ENCODE peak calls at places on chromosomes 16 and 17, in four cellular contexts. One of them, this sample, is unnamed.

GRCh38 chr17:50772251-50772650 is 4.9 kb upstream of the ANKRD40CL start:
- DNase-seq in colonic mucosa: no peak
- DNase-seq in heart right ventricle: no peak
- DNase-seq in H7: no peak
- DNase-seq in this sample: no peak

GRCh38 chr16:4111748-4112696 is 4.2 kb downstream of the ADCY9 start:
- DNase-seq in H7: no peak
- DNase-seq in colonic mucosa: peak; percentile 41
- DNase-seq in heart right ventricle: no peak
- DNase-seq in this sample: no peak

GRCh38 chr16:10846213-10846998 is 27.8 kb upstream of the TVP23A start:
- DNase-seq in heart right ventricle: no peak
- DNase-seq in colonic mucosa: no peak
- DNase-seq in H7: no peak
- DNase-seq in this sample: no peak

GRCh38 chr17:62968445-62968923 is 2.4 kb downstream of the TANC2 start:
- DNase-seq in H7: peak; percentile 81
- DNase-seq in colonic mucosa: peak; percentile 59
- DNase-seq in heart right ventricle: no peak
- DNase-seq in this sample: peak; percentile 48

GRCh38 chr16:54931757-54932660 is 1.3 kb downstream of the IRX5 start:
- DNase-seq in heart right ventricle: no peak
- DNase-seq in colonic mucosa: no peak
- DNase-seq in H7: peak; percentile 67
- DNase-seq in this sample: no peak

GRCh38 chr17:4631836-4632582 is 9.5 kb downstream of the ALOX15 start:
- DNase-seq in heart right ventricle: no peak
- DNase-seq in colonic mucosa: no peak
- DNase-seq in H7: peak; percentile 77
- DNase-seq in this sample: no peak

GRCh38 chr17:34713687-34714086 is 134.3 kb downstream of the TMEM132E start:
- DNase-seq in H7: no peak
- DNase-seq in colonic mucosa: no peak
- DNase-seq in heart right ventricle: no peak
- DNase-seq in this sample: no peak

GRCh38 chr17:76848670-76849069 is 19.5 kb upstream of the MGAT5B start:
- DNase-seq in colonic mucosa: no peak
- DNase-seq in H7: no peak
- DNase-seq in heart right ventricle: no peak
- DNase-seq in this sample: no peak

GRCh38 chr16:20849587-20850390 is 43.5 kb downstream of the REXO5 start:
- DNase-seq in colonic mucosa: peak; percentile 82
- DNase-seq in heart right ventricle: peak; percentile 69
- DNase-seq in H7: peak; percentile 52
- DNase-seq in this sample: peak; percentile 67

GRCh38 chr17:42104264-42104663 is 6.0 kb upstream of the ZNF385C start:
- DNase-seq in H7: no peak
- DNase-seq in heart right ventricle: no peak
- DNase-seq in colonic mucosa: no peak
- DNase-seq in this sample: no peak

GRCh38 chr17:62859146-62859545 is 51.0 kb upstream of the MARCHF10 start:
- DNase-seq in colonic mucosa: no peak
- DNase-seq in H7: no peak
- DNase-seq in heart right ventricle: no peak
- DNase-seq in this sample: no peak

GRCh38 chr16:83606486-83607030 is 201.2 kb upstream of the HSBP1 start:
- DNase-seq in colonic mucosa: peak; percentile 12
- DNase-seq in heart right ventricle: no peak
- DNase-seq in H7: no peak
- DNase-seq in this sample: no peak

GRCh38 chr16:73011926-73012325 is 36.0 kb downstream of the ZFHX3 start:
- DNase-seq in colonic mucosa: no peak
- DNase-seq in H7: peak; percentile 68
- DNase-seq in heart right ventricle: no peak
- DNase-seq in this sample: no peak

GRCh38 chr17:78828470-78829185 is 12.0 kb downstream of the USP36 start:
- DNase-seq in H7: peak; percentile 66
- DNase-seq in colonic mucosa: no peak
- DNase-seq in heart right ventricle: no peak
- DNase-seq in this sample: no peak

GRCh38 chr17:309361-309888 is 43.2 kb downstream of the RPH3AL start:
- DNase-seq in H7: peak; percentile 87
- DNase-seq in heart right ventricle: no peak
- DNase-seq in colonic mucosa: no peak
- DNase-seq in this sample: no peak

GRCh38 chr16:69865701-69866100 is 85.4 kb upstream of the CLEC18A start:
- DNase-seq in H7: no peak
- DNase-seq in colonic mucosa: no peak
- DNase-seq in heart right ventricle: no peak
- DNase-seq in this sample: no peak

GRCh38 chr17:81844887-81845286 is 10.0 kb upstream of the PPP1R27 start:
- DNase-seq in colonic mucosa: no peak
- DNase-seq in heart right ventricle: no peak
- DNase-seq in H7: no peak
- DNase-seq in this sample: no peak

GRCh38 chr17:81845881-81846742 is 11.3 kb upstream of the PPP1R27 start:
- DNase-seq in colonic mucosa: no peak
- DNase-seq in H7: no peak
- DNase-seq in heart right ventricle: no peak
- DNase-seq in this sample: no peak

GRCh38 chr17:81843713-81844326 is 9.0 kb upstream of the PPP1R27 start:
- DNase-seq in H7: peak; percentile 60
- DNase-seq in colonic mucosa: no peak
- DNase-seq in heart right ventricle: no peak
- DNase-seq in this sample: no peak

GRCh38 chr17:81844327-81844851 is 9.5 kb upstream of the PPP1R27 start:
- DNase-seq in H7: no peak
- DNase-seq in heart right ventricle: no peak
- DNase-seq in colonic mucosa: no peak
- DNase-seq in this sample: no peak

DNA sequence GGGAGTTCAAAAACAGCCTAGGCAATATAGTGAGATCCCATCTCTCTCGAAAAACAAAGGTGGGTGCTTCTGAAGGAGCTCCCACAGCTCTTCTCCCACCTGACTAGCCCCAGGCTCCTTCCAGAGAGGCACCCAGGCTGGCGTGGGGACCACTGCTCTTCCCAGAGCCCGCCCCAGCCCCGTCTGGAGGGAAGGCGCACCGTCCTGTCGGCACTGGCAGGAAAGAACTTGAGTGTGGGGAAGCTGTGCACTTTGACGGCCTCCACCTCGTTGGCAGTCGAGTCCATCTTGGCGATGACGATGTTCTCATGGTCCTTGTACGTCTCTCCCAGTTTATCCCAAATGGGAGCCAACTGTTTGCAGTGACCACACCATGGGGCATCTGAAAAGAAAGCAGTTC is 10.5 kb upstream of the PPP1R27 start:
- DNase-seq in colonic mucosa: no peak
- DNase-seq in heart right ventricle: no peak
- DNase-seq in H7: no peak
- DNase-seq in this sample: no peak
- H3K36me3 ChIP-seq in colonic mucosa: peaks cover 28% of the 10 kb centered on the region
- H3K36me3 ChIP-seq in heart right ventricle: peaks cover 57% of the 10 kb centered on the region
- H3K36me3 ChIP-seq in H7: peaks cover 27% of the 10 kb centered on the region
- H3K36me3 ChIP-seq in this sample: peaks cover 42% of the 10 kb centered on the region

GRCh38 chr17:74972107-74972972 is at the start of gene HID1:
- DNase-seq in H7: peak; percentile 98
- DNase-seq in colonic mucosa: peak; percentile 81
- DNase-seq in heart right ventricle: peak; percentile 74
- DNase-seq in this sample: peak; percentile 93
- H3K4me3 ChIP-seq in H7: peak within 1 kb of the TSS; percentile 65
- H3K4me3 ChIP-seq in colonic mucosa: peak within 1 kb of the TSS; percentile 72
- H3K4me3 ChIP-seq in heart right ventricle: peak within 1 kb of the TSS; percentile 90
- H3K4me3 ChIP-seq in this sample: peak within 1 kb of the TSS; percentile 73

GRCh38 chr17:80316927-80317705 is 56.5 kb downstream of the RNF213 start:
- DNase-seq in H7: no peak
- DNase-seq in colonic mucosa: no peak
- DNase-seq in heart right ventricle: peak; percentile 64
- DNase-seq in this sample: no peak
- H3K36me3 ChIP-seq in H7: peaks cover 10% of the 10 kb centered on the region
- H3K36me3 ChIP-seq in colonic mucosa: peaks cover 22% of the 10 kb centered on the region
- H3K36me3 ChIP-seq in heart right ventricle: peaks cover 57% of the 10 kb centered on the region
- H3K36me3 ChIP-seq in this sample: peaks cover 38% of the 10 kb centered on the region

DNA sequence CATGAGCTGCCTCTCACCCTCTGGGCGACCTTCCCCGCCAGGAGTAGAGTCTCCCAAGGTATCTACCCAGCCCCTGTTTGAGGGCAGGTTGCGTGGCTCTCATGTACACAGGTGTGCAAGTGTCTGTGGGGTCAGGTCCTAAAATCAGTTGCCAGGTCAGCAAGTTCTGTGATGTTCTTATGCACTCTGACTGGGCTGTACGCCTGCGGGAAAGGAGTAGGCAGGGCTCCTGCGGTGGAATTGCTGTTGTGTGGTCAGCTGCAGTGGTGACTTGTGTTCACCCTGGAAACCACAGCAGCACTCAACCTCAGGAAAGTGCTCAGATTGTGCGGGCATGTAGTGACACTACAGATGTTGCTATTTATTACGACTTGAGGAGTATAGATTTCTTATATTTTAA is 19.4 kb downstream of the NARF start:
- DNase-seq in heart right ventricle: no peak
- DNase-seq in colonic mucosa: no peak
- DNase-seq in H7: no peak
- DNase-seq in this sample: no peak
- H3K4me3 ChIP-seq in heart right ventricle: no peak overlapping the region
- H3K4me3 ChIP-seq in colonic mucosa: no peak overlapping the region
- H3K4me3 ChIP-seq in H7: no peak overlapping the region
- H3K4me3 ChIP-seq in this sample: no peak overlapping the region

DNA sequence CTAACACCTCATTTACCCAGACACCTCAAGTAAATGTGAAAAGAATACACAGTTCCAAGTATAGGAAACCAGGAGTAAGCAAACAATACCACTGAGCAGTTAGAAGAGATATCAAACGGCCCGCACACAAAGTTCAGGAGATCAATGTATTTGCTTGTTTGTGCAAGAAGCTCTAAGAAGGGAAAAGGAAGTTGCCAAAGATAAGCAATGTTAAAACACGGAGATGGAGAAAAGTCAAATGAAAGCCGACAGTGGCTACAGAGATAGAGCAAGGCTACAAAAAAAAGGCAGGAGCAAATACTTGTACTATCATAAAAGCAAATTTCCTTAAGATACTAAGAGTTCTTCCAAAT is 29.5 kb downstream of the PSME3IP1 start:
- DNase-seq in colonic mucosa: no peak
- DNase-seq in heart right ventricle: no peak
- DNase-seq in H7: no peak
- DNase-seq in this sample: no peak
- H3K36me3 ChIP-seq in colonic mucosa: no peaks in the 10 kb centered on the region
- H3K36me3 ChIP-seq in heart right ventricle: peaks cover 23% of the 10 kb centered on the region
- H3K36me3 ChIP-seq in H7: peaks cover 10% of the 10 kb centered on the region
- H3K36me3 ChIP-seq in this sample: peaks cover 29% of the 10 kb centered on the region

GRCh38 chr17:80454557-80455327 is 21.7 kb downstream of the NPTX1 start:
- DNase-seq in heart right ventricle: peak; percentile 98
- DNase-seq in H7: peak; percentile 99
- DNase-seq in colonic mucosa: peak; percentile 96
- DNase-seq in this sample: peak; percentile 97

GRCh38 chr17:80453126-80453979 is 23.1 kb downstream of the NPTX1 start:
- DNase-seq in heart right ventricle: no peak
- DNase-seq in colonic mucosa: no peak
- DNase-seq in H7: no peak
- DNase-seq in this sample: peak; percentile 59

GRCh38 chr17:80455328-80455710 is 21.1 kb downstream of the NPTX1 start:
- DNase-seq in H7: peak; percentile 97
- DNase-seq in heart right ventricle: peak; percentile 67
- DNase-seq in colonic mucosa: no peak
- DNase-seq in this sample: peak; percentile 49

GRCh38 chr17:80455784-80456183 is 20.6 kb downstream of the NPTX1 start:
- DNase-seq in colonic mucosa: no peak
- DNase-seq in H7: peak; percentile 73
- DNase-seq in heart right ventricle: no peak
- DNase-seq in this sample: no peak

DNA sequence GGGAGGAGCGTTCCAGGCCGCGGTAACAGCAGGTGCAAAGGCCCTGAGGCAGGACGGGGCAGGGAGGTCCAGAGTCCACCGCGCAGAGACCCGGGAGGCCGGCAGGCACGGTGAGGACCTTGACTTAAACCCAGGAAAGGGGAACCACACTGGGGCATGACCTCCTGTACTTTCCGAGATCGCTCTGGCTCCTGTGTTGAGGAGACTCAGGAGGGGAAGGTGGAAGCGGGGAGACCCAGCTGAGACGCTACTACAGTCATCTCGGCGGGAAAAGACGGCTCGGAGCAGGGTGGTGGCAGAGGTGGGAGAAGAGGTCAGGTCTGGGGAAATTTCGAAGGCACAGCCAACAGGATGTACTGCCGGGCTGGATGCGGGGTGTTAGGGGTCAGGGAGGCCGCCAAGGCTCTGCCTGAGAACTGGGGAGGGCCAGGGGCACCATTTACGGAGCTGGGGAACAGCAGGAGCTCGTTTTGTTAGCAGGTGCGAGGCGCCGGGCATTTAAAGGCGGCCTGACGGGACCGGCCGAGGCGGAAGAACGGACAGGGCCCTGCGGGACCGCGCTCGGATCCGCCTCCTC is 22.3 kb downstream of the NPTX1 start:
- DNase-seq in H7: no peak
- DNase-seq in heart right ventricle: no peak
- DNase-seq in colonic mucosa: peak; percentile 28
- DNase-seq in this sample: peak; percentile 26
- H3K4me3 ChIP-seq in H7: peak overlapping the region; percentile 95
- H3K4me3 ChIP-seq in heart right ventricle: peak overlapping the region; percentile 68
- H3K4me3 ChIP-seq in colonic mucosa: peak overlapping the region; percentile 56
- H3K4me3 ChIP-seq in this sample: peak overlapping the region; percentile 48

GRCh38 chr17:40068917-40069750 is 6.4 kb downstream of the THRA start:
- DNase-seq in H7: peak; percentile 39
- DNase-seq in colonic mucosa: peak; percentile 90
- DNase-seq in heart right ventricle: peak; percentile 91
- DNase-seq in this sample: peak; percentile 93

GRCh38 chr17:40068129-40068581 is 5.4 kb downstream of the THRA start:
- DNase-seq in colonic mucosa: no peak
- DNase-seq in heart right ventricle: no peak
- DNase-seq in H7: no peak
- DNase-seq in this sample: no peak

GRCh38 chr17:40068584-40068916 is 5.8 kb downstream of the THRA start:
- DNase-seq in colonic mucosa: no peak
- DNase-seq in H7: no peak
- DNase-seq in heart right ventricle: no peak
- DNase-seq in this sample: no peak

GRCh38 chr17:40065771-40066510 is 3.2 kb downstream of the THRA start:
- DNase-seq in heart right ventricle: no peak
- DNase-seq in H7: no peak
- DNase-seq in colonic mucosa: no peak
- DNase-seq in this sample: no peak

DNA sequence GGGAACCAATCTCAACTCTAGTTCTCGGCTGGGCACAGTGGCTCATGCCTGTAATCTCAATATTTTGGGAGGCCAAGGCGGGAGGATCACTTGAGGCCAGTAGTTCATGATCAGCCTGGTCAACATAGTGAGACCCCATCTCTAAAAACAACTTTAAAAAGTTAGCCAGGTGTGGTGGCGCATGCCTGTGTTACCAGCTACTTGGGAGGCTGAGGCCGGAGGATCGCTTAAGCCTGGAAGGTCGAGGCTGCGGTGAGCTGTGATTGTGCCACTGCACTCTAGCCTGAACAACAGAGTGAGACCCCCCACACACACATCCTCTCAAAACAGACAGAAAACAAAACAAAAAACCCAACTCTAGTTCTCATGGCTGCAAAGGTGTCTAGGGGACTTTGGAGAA is 4.9 kb downstream of the THRA start:
- DNase-seq in colonic mucosa: no peak
- DNase-seq in heart right ventricle: no peak
- DNase-seq in H7: no peak
- DNase-seq in this sample: no peak
- H3K36me3 ChIP-seq in colonic mucosa: no peaks in the 10 kb centered on the region
- H3K36me3 ChIP-seq in heart right ventricle: no peaks in the 10 kb centered on the region
- H3K36me3 ChIP-seq in H7: no peaks in the 10 kb centered on the region
- H3K36me3 ChIP-seq in this sample: no peaks in the 10 kb centered on the region

This sample was measured in body of pancreas.